ENCODE peak calls at places on chromosomes 16 and 17, in seven cellular contexts. One of them, this sample, is unnamed.
A peak's percentile ranks its signal among the peaks of the same experiment; 100 is the strongest.

GRCh38 chr17:56514264-56514663 is 79.2 kb upstream of the NOG start:
- DNase-seq in trophoblast cell: no peak
- DNase-seq in mesendoderm: no peak
- DNase-seq in IMR-90: no peak
- DNase-seq in neuronal stem cell: no peak
- DNase-seq in H9: no peak
- DNase-seq in mesenchymal stem cell: no peak
- DNase-seq in this sample: no peak

GRCh38 chr16:30112197-30113030 is 923 bp downstream of the GDPD3 start:
- DNase-seq in trophoblast cell: peak; percentile 84
- DNase-seq in mesendoderm: peak; percentile 74
- DNase-seq in IMR-90: peak; percentile 42
- DNase-seq in neuronal stem cell: no peak
- DNase-seq in H9: peak; percentile 86
- DNase-seq in mesenchymal stem cell: peak; percentile 41
- DNase-seq in this sample: no peak

GRCh38 chr17:59357219-59357699 is 25.8 kb downstream of the YPEL2 start:
- DNase-seq in trophoblast cell: no peak
- DNase-seq in mesendoderm: no peak
- DNase-seq in IMR-90: no peak
- DNase-seq in neuronal stem cell: no peak
- DNase-seq in H9: no peak
- DNase-seq in mesenchymal stem cell: no peak
- DNase-seq in this sample: no peak

GRCh38 chr17:4436846-4437245 is 3.1 kb downstream of the SPNS3 start:
- DNase-seq in trophoblast cell: no peak
- DNase-seq in mesendoderm: no peak
- DNase-seq in IMR-90: no peak
- DNase-seq in neuronal stem cell: no peak
- DNase-seq in H9: no peak
- DNase-seq in mesenchymal stem cell: no peak
- DNase-seq in this sample: no peak

GRCh38 chr16:8649829-8650554 is 24.4 kb upstream of the ABAT start:
- DNase-seq in trophoblast cell: no peak
- DNase-seq in mesendoderm: no peak
- DNase-seq in IMR-90: no peak
- DNase-seq in neuronal stem cell: no peak
- DNase-seq in H9: no peak
- DNase-seq in mesenchymal stem cell: no peak
- DNase-seq in this sample: no peak

GRCh38 chr16:11080327-11080967 is 136.1 kb downstream of the CLEC16A start:
- DNase-seq in trophoblast cell: no peak
- DNase-seq in mesendoderm: no peak
- DNase-seq in IMR-90: no peak
- DNase-seq in neuronal stem cell: no peak
- DNase-seq in H9: no peak
- DNase-seq in mesenchymal stem cell: no peak
- DNase-seq in this sample: no peak

GRCh38 chr17:52505601-52506000 is 347.1 kb upstream of the CA10 start:
- DNase-seq in trophoblast cell: no peak
- DNase-seq in mesendoderm: no peak
- DNase-seq in IMR-90: no peak
- DNase-seq in neuronal stem cell: no peak
- DNase-seq in H9: no peak
- DNase-seq in mesenchymal stem cell: no peak
- DNase-seq in this sample: no peak

GRCh38 chr17:50059759-50060273 is 3.9 kb downstream of the ITGA3 start:
- DNase-seq in trophoblast cell: no peak
- DNase-seq in mesendoderm: no peak
- DNase-seq in IMR-90: peak; percentile 61
- DNase-seq in neuronal stem cell: no peak
- DNase-seq in H9: no peak
- DNase-seq in mesenchymal stem cell: peak; percentile 77
- DNase-seq in this sample: no peak

GRCh38 chr17:80545499-80545826 is 825 bp downstream of the RPTOR start:
- DNase-seq in trophoblast cell: no peak
- DNase-seq in mesendoderm: peak; percentile 56
- DNase-seq in IMR-90: no peak
- DNase-seq in neuronal stem cell: no peak
- DNase-seq in H9: no peak
- DNase-seq in mesenchymal stem cell: peak; percentile 30
- DNase-seq in this sample: no peak

GRCh38 chr16:72833491-72833890 is 214.4 kb downstream of the ZFHX3 start:
- DNase-seq in trophoblast cell: no peak
- DNase-seq in mesendoderm: no peak
- DNase-seq in IMR-90: no peak
- DNase-seq in neuronal stem cell: no peak
- DNase-seq in H9: no peak
- DNase-seq in mesenchymal stem cell: no peak
- DNase-seq in this sample: no peak

GRCh38 chr16:3999479-3999868 is 116.8 kb downstream of the ADCY9 start:
- DNase-seq in trophoblast cell: peak; percentile 58
- DNase-seq in mesendoderm: peak; percentile 78
- DNase-seq in IMR-90: peak; percentile 81
- DNase-seq in neuronal stem cell: no peak
- DNase-seq in H9: no peak
- DNase-seq in mesenchymal stem cell: peak; percentile 61
- DNase-seq in this sample: no peak

GRCh38 chr17:32549559-32549958 is 62.8 kb downstream of the CDK5R1 start:
- DNase-seq in trophoblast cell: no peak
- DNase-seq in mesendoderm: no peak
- DNase-seq in IMR-90: no peak
- DNase-seq in neuronal stem cell: no peak
- DNase-seq in H9: no peak
- DNase-seq in mesenchymal stem cell: no peak
- DNase-seq in this sample: no peak

GRCh38 chr17:17520599-17521232 is 24.5 kb upstream of the RASD1 start:
- DNase-seq in trophoblast cell: no peak
- DNase-seq in mesendoderm: no peak
- DNase-seq in IMR-90: no peak
- DNase-seq in neuronal stem cell: no peak
- DNase-seq in H9: no peak
- DNase-seq in mesenchymal stem cell: no peak
- DNase-seq in this sample: no peak

GRCh38 chr17:44623070-44623725 is 33.1 kb upstream of the MEIOC start:
- DNase-seq in trophoblast cell: no peak
- DNase-seq in mesendoderm: peak; percentile 76
- DNase-seq in IMR-90: no peak
- DNase-seq in neuronal stem cell: no peak
- DNase-seq in H9: no peak
- DNase-seq in mesenchymal stem cell: no peak
- DNase-seq in this sample: no peak

GRCh38 chr17:38958756-38959155 is 8.4 kb downstream of the FBXO47 start:
- DNase-seq in trophoblast cell: peak; percentile 19
- DNase-seq in mesendoderm: no peak
- DNase-seq in IMR-90: peak; percentile 68
- DNase-seq in neuronal stem cell: no peak
- DNase-seq in H9: no peak
- DNase-seq in mesenchymal stem cell: no peak
- DNase-seq in this sample: no peak

GRCh38 chr16:74623214-74623842 is 16.4 kb upstream of the GLG1 start:
- DNase-seq in trophoblast cell: peak; percentile 13
- DNase-seq in mesendoderm: peak; percentile 55
- DNase-seq in IMR-90: peak; percentile 68
- DNase-seq in neuronal stem cell: peak; percentile 3
- DNase-seq in H9: no peak
- DNase-seq in mesenchymal stem cell: peak; percentile 68
- DNase-seq in this sample: no peak

GRCh38 chr17:19248149-19248922 is 11.2 kb downstream of the EPN2 start:
- DNase-seq in trophoblast cell: no peak
- DNase-seq in mesendoderm: peak; percentile 19
- DNase-seq in IMR-90: no peak
- DNase-seq in neuronal stem cell: no peak
- DNase-seq in H9: no peak
- DNase-seq in mesenchymal stem cell: no peak
- DNase-seq in this sample: no peak

GRCh38 chr16:49484454-49484853 is 110.8 kb downstream of the C16orf78 start:
- DNase-seq in trophoblast cell: peak; percentile 22
- DNase-seq in mesendoderm: peak; percentile 73
- DNase-seq in IMR-90: no peak
- DNase-seq in neuronal stem cell: peak; percentile 42
- DNase-seq in H9: peak; percentile 88
- DNase-seq in mesenchymal stem cell: peak; percentile 2
- DNase-seq in this sample: peak; percentile 83

GRCh38 chr16:1026057-1026783 is 44.6 kb downstream of the SOX8 start:
- DNase-seq in trophoblast cell: no peak
- DNase-seq in mesendoderm: no peak
- DNase-seq in IMR-90: no peak
- DNase-seq in neuronal stem cell: no peak
- DNase-seq in H9: no peak
- DNase-seq in mesenchymal stem cell: no peak
- DNase-seq in this sample: no peak

GRCh38 chr17:28381141-28381825 is 9.8 kb downstream of the SARM1 start:
- DNase-seq in trophoblast cell: peak; percentile 39
- DNase-seq in mesendoderm: peak; percentile 82
- DNase-seq in IMR-90: no peak
- DNase-seq in neuronal stem cell: no peak
- DNase-seq in H9: peak; percentile 92
- DNase-seq in mesenchymal stem cell: no peak
- DNase-seq in this sample: peak; percentile 62

GRCh38 chr16:25063865-25064264 is 47.7 kb upstream of the LCMT1 start:
- DNase-seq in trophoblast cell: no peak
- DNase-seq in mesendoderm: no peak
- DNase-seq in IMR-90: peak; percentile 74
- DNase-seq in neuronal stem cell: no peak
- DNase-seq in H9: no peak
- DNase-seq in mesenchymal stem cell: peak; percentile 28
- DNase-seq in this sample: no peak

GRCh38 chr16:56800355-56800754 is 64.7 kb upstream of the SLC12A3 start:
- DNase-seq in trophoblast cell: peak; percentile 66
- DNase-seq in mesendoderm: no peak
- DNase-seq in IMR-90: no peak
- DNase-seq in neuronal stem cell: no peak
- DNase-seq in H9: no peak
- DNase-seq in mesenchymal stem cell: no peak
- DNase-seq in this sample: no peak

GRCh38 chr16:72705806-72706205 is 342.1 kb downstream of the ZFHX3 start:
- DNase-seq in trophoblast cell: no peak
- DNase-seq in mesendoderm: no peak
- DNase-seq in IMR-90: no peak
- DNase-seq in neuronal stem cell: no peak
- DNase-seq in H9: no peak
- DNase-seq in mesenchymal stem cell: no peak
- DNase-seq in this sample: no peak

DNA sequence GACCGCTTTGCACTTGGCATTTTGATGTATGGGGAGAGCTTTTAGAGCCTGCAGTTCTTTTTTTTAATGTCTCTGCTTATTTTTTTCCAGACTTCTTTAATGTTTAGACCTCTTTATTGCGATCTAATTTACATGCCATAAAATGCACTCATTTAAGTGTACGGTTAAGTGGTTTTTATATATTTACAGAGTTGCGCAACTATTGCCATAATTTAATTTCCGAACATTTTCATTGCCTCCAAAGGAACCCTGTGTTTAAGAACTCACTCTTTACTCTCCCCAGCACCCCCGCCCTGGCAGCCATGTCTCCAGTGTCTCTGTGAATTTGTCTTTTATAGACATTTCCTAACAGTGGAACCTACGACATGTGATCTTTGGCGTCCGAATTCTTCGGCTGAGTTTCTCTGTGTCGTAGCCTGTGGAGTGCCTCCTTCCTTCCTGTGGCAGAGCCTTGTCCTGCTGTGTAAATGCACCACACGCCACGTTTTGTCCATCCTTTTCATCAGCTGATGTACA is 24.0 kb downstream of the ZNF750 start:
- DNase-seq in trophoblast cell: no peak
- DNase-seq in mesendoderm: no peak
- DNase-seq in IMR-90: no peak
- DNase-seq in neuronal stem cell: no peak
- DNase-seq in H9: no peak
- DNase-seq in mesenchymal stem cell: no peak
- DNase-seq in this sample: no peak
- H3K4ac ChIP-seq in trophoblast cell: no peak overlapping the region
- H3K4ac ChIP-seq in mesendoderm: no peak overlapping the region
- H3K4ac ChIP-seq in IMR-90: no peak overlapping the region
- H3K4ac ChIP-seq in neuronal stem cell: no peak overlapping the region
- H3K4ac ChIP-seq in H9: no peak overlapping the region
- H3K4ac ChIP-seq in mesenchymal stem cell: no peak overlapping the region
- H3K4ac ChIP-seq in this sample: no peak overlapping the region

DNA sequence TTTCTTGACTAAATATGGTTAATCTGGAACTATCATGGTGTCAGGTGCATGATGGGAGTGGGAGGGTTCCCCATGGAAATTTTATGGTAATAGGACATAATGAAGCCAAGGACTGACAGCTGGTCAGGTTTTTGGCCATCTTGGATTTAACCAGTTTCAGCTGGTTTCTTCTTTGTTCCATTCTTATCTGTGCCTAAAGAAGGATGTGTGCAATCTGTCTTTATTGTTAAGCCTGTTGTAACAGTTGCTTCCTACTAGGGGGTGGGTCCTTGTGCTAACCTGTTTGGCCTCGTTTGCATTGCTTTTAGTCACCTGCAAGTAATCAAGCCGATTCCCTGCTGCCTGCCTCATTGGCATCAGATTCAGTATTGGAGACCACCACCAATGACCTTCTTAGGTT is 171.4 kb downstream of the ZNF18 start:
- DNase-seq in trophoblast cell: no peak
- DNase-seq in mesendoderm: no peak
- DNase-seq in IMR-90: no peak
- DNase-seq in neuronal stem cell: no peak
- DNase-seq in H9: no peak
- DNase-seq in mesenchymal stem cell: no peak
- DNase-seq in this sample: no peak
- H3K18ac ChIP-seq in trophoblast cell: no peak overlapping the region
- H3K18ac ChIP-seq in mesendoderm: no peak overlapping the region
- H3K18ac ChIP-seq in IMR-90: no peak overlapping the region
- H3K18ac ChIP-seq in neuronal stem cell: no peak overlapping the region
- H3K18ac ChIP-seq in H9: no peak overlapping the region
- H3K18ac ChIP-seq in mesenchymal stem cell: no peak overlapping the region
- H3K18ac ChIP-seq in this sample: no peak overlapping the region

GRCh38 chr16:21277045-21277926 is 804 bp downstream of the CRYM start:
- DNase-seq in trophoblast cell: no peak
- DNase-seq in mesendoderm: no peak
- DNase-seq in IMR-90: no peak
- DNase-seq in neuronal stem cell: no peak
- DNase-seq in H9: no peak
- DNase-seq in mesenchymal stem cell: no peak
- DNase-seq in this sample: peak; percentile 40
- H3K4ac ChIP-seq in trophoblast cell: no peak overlapping the region
- H3K4ac ChIP-seq in mesendoderm: no peak overlapping the region
- H3K4ac ChIP-seq in IMR-90: no peak overlapping the region
- H3K4ac ChIP-seq in neuronal stem cell: no peak overlapping the region
- H3K4ac ChIP-seq in H9: no peak overlapping the region
- H3K4ac ChIP-seq in mesenchymal stem cell: no peak overlapping the region
- H3K4ac ChIP-seq in this sample: no peak overlapping the region

DNA sequence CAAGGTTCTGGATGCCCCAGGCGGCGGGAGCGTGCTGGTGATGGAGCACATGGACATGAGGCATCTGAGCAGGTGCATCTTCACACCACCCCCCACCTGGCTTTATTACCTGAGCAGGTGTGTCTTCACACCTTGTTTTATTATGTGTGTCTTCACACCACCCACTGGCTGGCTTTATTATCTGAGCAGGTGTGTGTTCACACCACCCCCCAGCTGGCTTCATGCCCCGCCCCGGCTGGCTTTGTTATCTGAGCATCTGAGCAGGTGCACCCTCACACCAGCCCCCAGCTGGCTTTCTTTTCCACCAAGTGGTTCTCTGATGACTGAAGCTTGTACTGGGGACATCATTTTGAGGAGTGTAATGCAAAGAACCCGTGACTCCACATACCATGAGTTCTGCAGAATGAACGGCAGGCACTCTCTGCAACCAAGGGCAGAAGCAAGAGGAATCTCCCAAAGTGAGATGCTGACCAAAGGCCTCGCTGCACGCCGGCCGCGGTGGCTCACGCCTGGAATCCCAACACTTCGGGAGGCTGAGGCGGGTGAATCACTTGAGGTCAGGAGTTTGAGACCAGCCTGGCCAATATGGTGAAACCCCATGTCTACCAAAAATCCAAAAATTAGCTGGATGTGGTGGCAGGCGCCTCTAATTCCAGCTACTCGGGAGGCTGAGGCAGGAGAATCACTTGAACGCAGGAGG is 2.6 kb downstream of the FN3KRP start:
- DNase-seq in trophoblast cell: no peak
- DNase-seq in mesendoderm: no peak
- DNase-seq in IMR-90: no peak
- DNase-seq in neuronal stem cell: no peak
- DNase-seq in H9: no peak
- DNase-seq in mesenchymal stem cell: no peak
- DNase-seq in this sample: no peak
- H3K18ac ChIP-seq in trophoblast cell: no peak overlapping the region
- H3K18ac ChIP-seq in mesendoderm: no peak overlapping the region
- H3K18ac ChIP-seq in IMR-90: no peak overlapping the region
- H3K18ac ChIP-seq in neuronal stem cell: no peak overlapping the region
- H3K18ac ChIP-seq in H9: no peak overlapping the region
- H3K18ac ChIP-seq in mesenchymal stem cell: no peak overlapping the region
- H3K18ac ChIP-seq in this sample: no peak overlapping the region